ENCODE peak calls at places on chromosomes 11 and 22, in ten cellular contexts. One of them, this sample, is unnamed.

GRCh38 chr11:124039557-124039956 is 1.6 kb downstream of the OR10G7 start:
- DNase-seq in M059J: no peak
- DNase-seq in non-pigmented ciliary epithelial cell: no peak
- DNase-seq in AG08395: no peak
- DNase-seq in upper lobe of right lung: no peak
- DNase-seq in Right ventricle myocardium superior: no peak
- DNase-seq in NCI-H524: no peak
- DNase-seq in NCI-H2081: no peak
- DNase-seq in fibroblast of mammary gland: no peak
- DNase-seq in activated CD4-positive, CD25-positive, alpha-beta regulatory T cell: no peak
- DNase-seq in this sample: no peak

GRCh38 chr11:43579171-43579918 is 101.2 kb upstream of the HSD17B12 start:
- DNase-seq in AG08395: peak
- DNase-seq in fibroblast of mammary gland: peak
- DNase-seq in activated CD4-positive, CD25-positive, alpha-beta regulatory T cell: no peak
- DNase-seq in NCI-H2081: no peak
- DNase-seq in non-pigmented ciliary epithelial cell: no peak
- DNase-seq in NCI-H524: peak
- DNase-seq in M059J: peak
- DNase-seq in Right ventricle myocardium superior: no peak
- DNase-seq in upper lobe of right lung: no peak
- DNase-seq in this sample: peak

GRCh38 chr11:75241906-75242644 is 1.5 kb downstream of the TPBGL start:
- DNase-seq in non-pigmented ciliary epithelial cell: no peak
- DNase-seq in activated CD4-positive, CD25-positive, alpha-beta regulatory T cell: no peak
- DNase-seq in fibroblast of mammary gland: no peak
- DNase-seq in upper lobe of right lung: no peak
- DNase-seq in Right ventricle myocardium superior: no peak
- DNase-seq in NCI-H2081: no peak
- DNase-seq in AG08395: no peak
- DNase-seq in NCI-H524: no peak
- DNase-seq in M059J: no peak
- DNase-seq in this sample: peak

GRCh38 chr11:133904818-133905515 is 51.8 kb downstream of the IGSF9B start:
- DNase-seq in M059J: no peak
- DNase-seq in non-pigmented ciliary epithelial cell: no peak
- DNase-seq in upper lobe of right lung: peak
- DNase-seq in Right ventricle myocardium superior: no peak
- DNase-seq in NCI-H524: no peak
- DNase-seq in activated CD4-positive, CD25-positive, alpha-beta regulatory T cell: no peak
- DNase-seq in fibroblast of mammary gland: no peak
- DNase-seq in NCI-H2081: no peak
- DNase-seq in AG08395: no peak
- DNase-seq in this sample: no peak

GRCh38 chr11:72856551-72857342 is 42.5 kb downstream of the ATG16L2 start:
- DNase-seq in NCI-H524: no peak
- DNase-seq in non-pigmented ciliary epithelial cell: no peak
- DNase-seq in NCI-H2081: no peak
- DNase-seq in M059J: no peak
- DNase-seq in Right ventricle myocardium superior: no peak
- DNase-seq in upper lobe of right lung: no peak
- DNase-seq in activated CD4-positive, CD25-positive, alpha-beta regulatory T cell: no peak
- DNase-seq in fibroblast of mammary gland: no peak
- DNase-seq in AG08395: no peak
- DNase-seq in this sample: no peak

GRCh38 chr11:82989628-82990404 is 81.9 kb downstream of the RAB30 start:
- DNase-seq in non-pigmented ciliary epithelial cell: no peak
- DNase-seq in M059J: no peak
- DNase-seq in upper lobe of right lung: no peak
- DNase-seq in NCI-H2081: peak
- DNase-seq in activated CD4-positive, CD25-positive, alpha-beta regulatory T cell: no peak
- DNase-seq in Right ventricle myocardium superior: no peak
- DNase-seq in fibroblast of mammary gland: no peak
- DNase-seq in AG08395: no peak
- DNase-seq in NCI-H524: peak
- DNase-seq in this sample: no peak

GRCh38 chr22:32836286-32836859 is 34.9 kb downstream of the TIMP3 start:
- DNase-seq in upper lobe of right lung: no peak
- DNase-seq in AG08395: peak
- DNase-seq in activated CD4-positive, CD25-positive, alpha-beta regulatory T cell: no peak
- DNase-seq in non-pigmented ciliary epithelial cell: no peak
- DNase-seq in NCI-H524: no peak
- DNase-seq in M059J: peak
- DNase-seq in Right ventricle myocardium superior: no peak
- DNase-seq in fibroblast of mammary gland: peak
- DNase-seq in NCI-H2081: no peak
- DNase-seq in this sample: no peak

GRCh38 chr11:107563702-107564101 is 1.8 kb downstream of the ALKBH8 start:
- DNase-seq in fibroblast of mammary gland: peak
- DNase-seq in upper lobe of right lung: no peak
- DNase-seq in activated CD4-positive, CD25-positive, alpha-beta regulatory T cell: no peak
- DNase-seq in M059J: peak
- DNase-seq in non-pigmented ciliary epithelial cell: no peak
- DNase-seq in NCI-H2081: peak
- DNase-seq in NCI-H524: peak
- DNase-seq in Right ventricle myocardium superior: no peak
- DNase-seq in AG08395: peak
- DNase-seq in this sample: peak

GRCh38 chr22:31295831-31296230 is 3.5 kb upstream of the PIK3IP1 start:
- DNase-seq in Right ventricle myocardium superior: no peak
- DNase-seq in fibroblast of mammary gland: peak
- DNase-seq in NCI-H2081: no peak
- DNase-seq in upper lobe of right lung: no peak
- DNase-seq in activated CD4-positive, CD25-positive, alpha-beta regulatory T cell: no peak
- DNase-seq in M059J: peak
- DNase-seq in NCI-H524: no peak
- DNase-seq in AG08395: no peak
- DNase-seq in non-pigmented ciliary epithelial cell: no peak
- DNase-seq in this sample: no peak

GRCh38 chr22:25919452-25919851 is 177.5 kb downstream of the MYO18B start:
- DNase-seq in NCI-H2081: peak
- DNase-seq in M059J: no peak
- DNase-seq in activated CD4-positive, CD25-positive, alpha-beta regulatory T cell: no peak
- DNase-seq in NCI-H524: no peak
- DNase-seq in fibroblast of mammary gland: no peak
- DNase-seq in AG08395: no peak
- DNase-seq in upper lobe of right lung: no peak
- DNase-seq in Right ventricle myocardium superior: no peak
- DNase-seq in non-pigmented ciliary epithelial cell: no peak
- DNase-seq in this sample: no peak

GRCh38 chr11:17395554-17395961 is 7.1 kb upstream of the KCNJ11 start:
- DNase-seq in activated CD4-positive, CD25-positive, alpha-beta regulatory T cell: no peak
- DNase-seq in non-pigmented ciliary epithelial cell: no peak
- DNase-seq in NCI-H524: no peak
- DNase-seq in NCI-H2081: no peak
- DNase-seq in fibroblast of mammary gland: no peak
- DNase-seq in upper lobe of right lung: no peak
- DNase-seq in M059J: no peak
- DNase-seq in AG08395: no peak
- DNase-seq in Right ventricle myocardium superior: no peak
- DNase-seq in this sample: no peak